ENCODE peak calls at places on chromosomes 4 and X, in ten cellular contexts. R, L, A, K, P, M, J, T, G and C are unnamed samples.

GRCh38 chrX:107700317-107700774 is 72.0 kb downstream of the PRPS1 start:
- DNase-seq in L (no peak), M (no peak), J (peak), G (no peak), P (no peak), A (no peak), K (peak), R (no peak), T (no peak), C (no peak)

GRCh38 chrX:69088171-69088938 is 76.9 kb downstream of the PJA1 start:
- DNase-seq in M (no peak), A (no peak), T (no peak), K (no peak), L (peak), J (no peak), R (no peak), P (no peak), G (no peak), C (no peak)

GRCh38 chr4:188680004-188680666 is 540.9 kb downstream of the TRIML1 start:
- DNase-seq in K (no peak), R (no peak), P (no peak), L (no peak), A (no peak), G (no peak), T (no peak), J (no peak), M (no peak), C (no peak)

GRCh38 chrX:20128678-20129077 is 12.0 kb upstream of the MAP7D2 start:
- DNase-seq in G (no peak), M (no peak), J (no peak), K (no peak), T (no peak), R (no peak), L (no peak), A (no peak), P (no peak), C (no peak)

GRCh38 chr4:17155486-17155885 is 257.0 kb upstream of the LDB2 start:
- DNase-seq in J (no peak), L (no peak), G (no peak), M (no peak), T (no peak), P (no peak), A (no peak), R (no peak), K (peak), C (no peak)

GRCh38 chr4:139229534-139230039 is 50.4 kb downstream of the MGARP start:
- DNase-seq in R (no peak), L (no peak), K (peak), G (no peak), J (peak), M (peak), A (peak), T (no peak), P (peak), C (no peak)

GRCh38 chrX:151183912-151184565 is 7.7 kb downstream of the GPR50 start:
- DNase-seq in J (no peak), P (no peak), R (no peak), T (no peak), M (no peak), K (no peak), A (no peak), L (no peak), G (no peak), C (no peak)

GRCh38 chr4:124055896-124056295 is 656.6 kb downstream of the ANKRD50 start:
- DNase-seq in P (no peak), G (no peak), A (no peak), R (no peak), T (no peak), L (no peak), K (no peak), M (no peak), J (no peak), C (no peak)

GRCh38 chr4:105280338-105280809 is 133.7 kb downstream of the TET2 start:
- DNase-seq in M (no peak), K (no peak), G (no peak), R (no peak), P (no peak), L (no peak), T (no peak), J (peak), A (no peak), C (no peak)

GRCh38 chrX:72468607-72469006 is 104.0 kb downstream of the HDAC8 start:
- DNase-seq in G (no peak), P (no peak), J (no peak), M (no peak), A (no peak), K (no peak), R (no peak), L (no peak), T (no peak), C (no peak)

GRCh38 chrX:10677490-10677889 is 57.1 kb upstream of the MID1 start:
- DNase-seq in R (no peak), P (no peak), T (no peak), A (no peak), M (no peak), J (no peak), G (no peak), L (peak), K (no peak), C (no peak)

GRCh38 chr4:48439988-48440387 is 43.2 kb upstream of the SLC10A4 start:
- DNase-seq in A (no peak), K (no peak), L (no peak), R (no peak), T (no peak), G (no peak), M (no peak), J (no peak), P (no peak), C (no peak)

GRCh38 chr4:47705326-47705981 is 132.4 kb downstream of the CORIN start:
- DNase-seq in P (peak), G (no peak), L (no peak), T (no peak), R (no peak), M (no peak), K (peak), A (peak), J (peak), C (no peak)

GRCh38 chrX:136146614-136147319 is 566 bp upstream of the FHL1 start:
- DNase-seq in J (peak), G (peak), M (no peak), K (peak), R (no peak), L (peak), A (peak), P (no peak), T (no peak), C (peak)

GRCh38 chr4:89101256-89102161 is 9.8 kb upstream of the TIGD2 start:
- DNase-seq in L (no peak), K (no peak), A (peak), R (no peak), G (no peak), T (peak), P (no peak), M (no peak), J (no peak), C (no peak)

GRCh38 chr4:69071286-69071685 is 25.0 kb upstream of the UGT2B7 start:
- DNase-seq in L (no peak), G (no peak), J (no peak), K (no peak), A (no peak), P (no peak), M (no peak), R (no peak), T (no peak), C (no peak)

GRCh38 chr4:55397521-55398321 is 2.0 kb downstream of the TMEM165 start:
- DNase-seq in M (no peak), T (no peak), R (no peak), K (peak), P (peak), A (peak), J (peak), L (no peak), G (no peak), C (no peak)

GRCh38 chrX:39795591-39795990 is 302.2 kb downstream of the BCOR start:
- DNase-seq in L (no peak), M (no peak), T (no peak), A (no peak), J (no peak), P (no peak), K (no peak), G (no peak), R (no peak), C (no peak)

GRCh38 chrX:53678667-53679066 is 7.9 kb downstream of the HUWE1 start:
- DNase-seq in G (no peak), K (peak), T (no peak), P (no peak), A (no peak), R (no peak), L (no peak), J (peak), M (no peak), C (no peak)

GRCh38 chrX:147476008-147476407 is 435.7 kb upstream of the FMR1 start:
- DNase-seq in A (peak), P (no peak), R (no peak), J (peak), G (no peak), L (no peak), M (no peak), K (peak), T (no peak), C (no peak)

GRCh38 chrX:65196758-65197371 is 220.6 kb upstream of the ZC4H2 start:
- DNase-seq in G (peak), K (no peak), T (no peak), L (no peak), P (peak), M (peak), A (no peak), J (peak), R (no peak), C (no peak)

GRCh38 chr4:74654230-74654681 is 140.1 kb downstream of the BTC start:
- DNase-seq in T (peak), J (peak), R (no peak), A (no peak), G (no peak), M (no peak), P (no peak), L (no peak), K (peak), C (no peak)

GRCh38 chrX:153913211-153913610 is 8.7 kb downstream of the AVPR2 start:
- DNase-seq in G (no peak), J (no peak), L (no peak), T (no peak), K (no peak), M (no peak), P (no peak), A (no peak), R (no peak), C (no peak)

GRCh38 chr4:8737601-8738279 is 133.9 kb downstream of the HMX1 start:
- DNase-seq in L (peak), M (no peak), K (no peak), J (no peak), P (no peak), R (no peak), T (no peak), A (no peak), G (no peak), C (peak)

GRCh38 chr4:121462660-121463261 is 81.9 kb upstream of the QRFPR start:
- DNase-seq in K (peak), J (peak), M (peak), G (no peak), A (peak), L (no peak), R (peak), P (peak), T (no peak), C (no peak)

GRCh38 chr4:168540086-168540864 is 43.4 kb downstream of the PALLD start:
- DNase-seq in K (no peak), P (no peak), R (no peak), T (no peak), A (no peak), M (no peak), G (no peak), J (no peak), L (no peak), C (no peak)

GRCh38 chr4:183503497-183504063 is 1.3 kb upstream of the ING2 start:
- DNase-seq in R (no peak), K (no peak), T (peak), L (no peak), M (no peak), G (no peak), A (no peak), J (peak), P (no peak), C (no peak)

GRCh38 chrX:149522914-149523313 is 17.8 kb upstream of the IDS start:
- DNase-seq in A (no peak), P (no peak), G (peak), T (no peak), J (no peak), L (no peak), R (no peak), M (no peak), K (no peak), C (no peak)

GRCh38 chr4:3791256-3791655 is 25.1 kb downstream of the ADRA2C start:
- DNase-seq in L (peak), T (no peak), R (no peak), A (no peak), J (no peak), P (no peak), G (peak), M (no peak), K (no peak), C (no peak)

GRCh38 chrX:47358387-47359065 is 11.9 kb upstream of the ZNF157 start:
- DNase-seq in T (no peak), P (peak), J (peak), K (peak), L (no peak), A (no peak), G (no peak), M (no peak), R (no peak), C (no peak)

GRCh38 chr4:150006197-150006596 is 72.0 kb upstream of the DCLK2 start:
- DNase-seq in J (no peak), R (no peak), M (no peak), K (no peak), A (no peak), T (no peak), P (no peak), L (no peak), G (no peak), C (no peak)

GRCh38 chrX:1462596-1463251 is 10.0 kb upstream of the ASMTL start:
- DNase-seq in A (no peak), G (no peak), T (no peak), R (peak), P (no peak), K (no peak), L (no peak), M (no peak), J (peak), C (peak)

GRCh38 chrX:8815460-8816065 is 14.4 kb upstream of the FAM9A start:
- DNase-seq in L (no peak), P (peak), T (peak), A (peak), M (peak), R (no peak), K (peak), G (no peak), J (peak), C (no peak)

GRCh38 chrX:8823698-8824097 is 22.5 kb upstream of the FAM9A start:
- DNase-seq in L (no peak), G (no peak), T (no peak), P (no peak), R (no peak), J (no peak), M (no peak), A (no peak), K (no peak), C (no peak)

GRCh38 chrX:8820910-8821527 is 19.8 kb upstream of the FAM9A start:
- DNase-seq in M (no peak), P (no peak), G (no peak), R (no peak), A (no peak), L (no peak), J (peak), K (peak), T (no peak), C (no peak)
- TF ChIP-seq CTCF in M (no peak), P (no peak), G (no peak), R (no peak), A (no peak), L (no peak), J (peak), K (no peak), T (no peak), C (no peak)

GRCh38 chrX:24498181-24498580 is 33.1 kb downstream of the PDK3 start:
- DNase-seq in R (no peak), J (no peak), L (no peak), P (no peak), K (peak), G (peak), M (peak), T (no peak), A (peak), C (no peak)
- TF ChIP-seq CTCF in R (peak), J (peak), L (no peak), P (peak), K (no peak), G (peak), M (peak), T (no peak), A (peak), C (peak)

GRCh38 chr4:83510442-83510841 is 25.5 kb upstream of the GPAT3 start:
- DNase-seq in A (no peak), J (no peak), P (no peak), L (no peak), G (no peak), R (no peak), T (no peak), M (no peak), K (no peak), C (no peak)

GRCh38 chr4:83503974-83504373 is 19.1 kb upstream of the ABRAXAS1 start:
- DNase-seq in T (no peak), A (no peak), P (no peak), G (no peak), J (no peak), R (no peak), K (no peak), L (no peak), M (no peak), C (no peak)

GRCh38 chr4:83504544-83504943 is 19.6 kb upstream of the ABRAXAS1 start:
- DNase-seq in J (no peak), G (no peak), M (no peak), R (no peak), L (no peak), P (no peak), K (no peak), A (no peak), T (no peak), C (no peak)

GRCh38 chr4:83504974-83505373 is 20.1 kb upstream of the ABRAXAS1 start:
- DNase-seq in P (no peak), J (no peak), L (no peak), M (no peak), A (no peak), K (no peak), R (no peak), G (peak), T (no peak), C (no peak)
- TF ChIP-seq CTCF in P (no peak), J (no peak), L (no peak), M (no peak), A (no peak), K (no peak), R (no peak), G (no peak), T (no peak), C (no peak)

DNA sequence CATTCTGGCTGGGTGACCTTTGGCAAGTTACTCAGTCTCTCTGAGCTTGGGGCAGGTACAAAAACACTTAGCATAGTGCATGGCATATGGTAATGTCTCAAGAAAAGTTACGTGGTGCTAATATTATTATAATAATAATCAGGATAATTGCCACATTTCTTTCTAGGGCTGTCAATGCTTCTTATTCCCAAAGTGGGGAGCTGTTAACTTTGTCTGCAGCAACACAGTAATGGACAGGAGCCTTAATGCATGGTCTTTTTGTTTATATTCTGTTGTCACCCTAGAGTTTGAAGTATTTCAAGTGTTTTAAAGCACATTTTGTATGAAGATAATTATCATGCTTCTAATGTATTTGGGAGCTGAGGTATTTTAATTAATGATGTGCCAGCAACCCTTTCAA is 121.8 kb downstream of the FHIP1A start:
- DNase-seq in L (no peak), P (peak), R (no peak), T (no peak), G (no peak), K (peak), J (peak), M (no peak), A (no peak), C (no peak)
- TF ChIP-seq CTCF in L (no peak), P (peak), R (no peak), T (no peak), G (no peak), K (peak), J (peak), M (no peak), A (peak), C (peak)